ENCODE peak calls at places on chromosomes 12 and 14, in ten cellular contexts. R is H4; M is cardiac muscle cell; P is natural killer cell treated with Interleukin-12 subunit alpha and Interleukin-12 subunit beta and Interleukin-15 and Interleukin-18, amount 100 ng/mL, for 72 hours; Z is coronary artery; J is activated naive CD8-positive, alpha-beta T cell treated with anti-CD3 and anti-CD28 coated beads, Interleukin-2, amount 50 U/mL, for 24 hours; B is HCT116; Y is aorta; C is non-pigmented ciliary epithelial cell; G is glutamatergic neuron. A is an unnamed sample.

GRCh38 chr12:108457006-108457733 is 57.9 kb upstream of the FICD start:
- DNase-seq in J (no peak), R (peak; percentile 83), P (no peak), C (peak; percentile 24), B (peak; percentile 33), Y (no peak), M (peak; percentile 75), Z (no peak), G (no peak), A (no peak)

GRCh38 chr14:33917664-33918063 is 33.2 kb downstream of the EGLN3 start:
- DNase-seq in Z (no peak), P (no peak), M (no peak), R (no peak), Y (no peak), C (no peak), G (no peak), J (no peak), B (no peak), A (no peak)

GRCh38 chr14:91942128-91942527 is 5.4 kb downstream of the FBLN5 start:
- DNase-seq in G (no peak), Y (no peak), C (no peak), R (no peak), M (no peak), Z (no peak), B (no peak), P (no peak), J (no peak), A (no peak)

GRCh38 chr12:1881936-1882335 is 36.5 kb downstream of the CACNA2D4 start:
- DNase-seq in R (no peak), B (no peak), P (no peak), C (no peak), Y (no peak), M (no peak), J (no peak), G (no peak), Z (peak; percentile 45), A (no peak)

GRCh38 chr12:87120440-87120839 is 864.2 kb upstream of the MGAT4C start:
- DNase-seq in P (no peak), G (no peak), J (no peak), R (peak; percentile 34), M (no peak), Z (no peak), Y (no peak), B (no peak), C (no peak), A (peak; percentile 2)

GRCh38 chr14:56185991-56186390 is 67.8 kb downstream of the PELI2 start:
- DNase-seq in P (no peak), Z (no peak), M (no peak), Y (no peak), B (no peak), C (no peak), R (no peak), J (no peak), G (no peak), A (no peak)

GRCh38 chr12:3869860-3870259 is 3.3 kb downstream of the PARP11 start:
- DNase-seq in M (no peak), J (no peak), C (no peak), P (no peak), R (no peak), Z (no peak), B (no peak), Y (no peak), G (no peak), A (no peak)

GRCh38 chr12:108731866-108732461 is 646 bp upstream of the CORO1C start:
- DNase-seq in B (peak; percentile 97), R (peak; percentile 91), C (peak; percentile 91), Z (peak; percentile 99), M (peak; percentile 100), P (peak; percentile 95), J (peak; percentile 99), G (peak; percentile 99), Y (peak; percentile 100), A (peak; percentile 90)

GRCh38 chr14:101827286-101827685 is 65.8 kb downstream of the PPP2R5C start:
- DNase-seq in J (no peak), M (no peak), C (no peak), Z (peak; percentile 52), P (no peak), Y (no peak), R (no peak), B (no peak), G (no peak), A (no peak)

GRCh38 chr14:32202468-32202865 is 602 bp downstream of the RNU6-8 start:
- DNase-seq in J (no peak), Y (no peak), M (peak; percentile 39), Z (no peak), P (no peak), G (no peak), R (no peak), B (no peak), C (no peak), A (no peak)

GRCh38 chr14:92625213-92625612 is 111.6 kb downstream of the RIN3 start:
- DNase-seq in J (no peak), P (no peak), G (no peak), Z (no peak), Y (no peak), M (no peak), R (peak; percentile 45), C (no peak), B (peak; percentile 69), A (peak; percentile 90)

GRCh38 chr12:12007001-12007712 is 63.6 kb upstream of the BCL2L14 start:
- DNase-seq in Z (no peak), R (peak; percentile 66), B (no peak), M (no peak), J (peak; percentile 76), C (no peak), G (no peak), P (peak; percentile 74), Y (no peak), A (no peak)

GRCh38 chr12:42213023-42213422 is 25.0 kb downstream of the YAF2 start:
- DNase-seq in P (no peak), C (no peak), M (peak; percentile 63), G (no peak), J (no peak), Z (no peak), Y (no peak), B (no peak), R (no peak), A (no peak)

GRCh38 chr14:104424406-104425072 is 155.0 kb upstream of the C14orf180 start:
- DNase-seq in M (peak; percentile 55), Z (peak; percentile 52), B (no peak), R (no peak), P (no peak), C (no peak), Y (no peak), J (no peak), G (no peak), A (no peak)

GRCh38 chr14:68807148-68807600 is 14.3 kb upstream of the ZFP36L1 start:
- DNase-seq in J (no peak), M (no peak), B (no peak), C (no peak), G (no peak), Z (peak; percentile 80), Y (no peak), R (peak; percentile 92), P (no peak), A (no peak)

GRCh38 chr12:95073698-95074520 is 491 bp upstream of the NR2C1 start:
- DNase-seq in G (no peak), Y (no peak), J (no peak), Z (no peak), R (no peak), C (no peak), P (no peak), B (no peak), M (no peak), A (no peak)

GRCh38 chr12:54749191-54749818 is 101.1 kb upstream of the DCD start:
- DNase-seq in M (peak; percentile 64), B (peak; percentile 37), P (peak; percentile 72), J (peak; percentile 29), G (no peak), Z (no peak), R (peak; percentile 48), Y (no peak), C (peak; percentile 15), A (no peak)

GRCh38 chr12:12872934-12873275 is 18.5 kb upstream of the GPRC5A start:
- DNase-seq in C (no peak), G (no peak), Z (no peak), R (no peak), P (no peak), B (peak; percentile 84), Y (no peak), M (no peak), J (no peak), A (no peak)

GRCh38 chr12:26088999-26089398 is 35.8 kb downstream of the BHLHE41 start:
- DNase-seq in J (no peak), G (no peak), C (no peak), Z (no peak), Y (no peak), P (no peak), B (no peak), R (no peak), M (no peak), A (no peak)

GRCh38 chr12:111448831-111449790 is 43.4 kb downstream of the SH2B3 start:
- DNase-seq in B (no peak), Y (no peak), R (no peak), G (no peak), M (no peak), Z (peak; percentile 22), C (no peak), P (no peak), J (no peak), A (no peak)

GRCh38 chr14:99393059-99393655 is 87.5 kb downstream of the SETD3 start:
- DNase-seq in R (peak; percentile 28), G (peak; percentile 68), Z (no peak), B (peak; percentile 15), C (no peak), M (peak; percentile 63), J (peak; percentile 48), P (no peak), Y (no peak), A (no peak)

GRCh38 chr12:54075974-54076373 is 22.3 kb downstream of the HOXC4 start:
- DNase-seq in Z (no peak), R (no peak), M (no peak), Y (no peak), J (no peak), B (no peak), P (no peak), G (no peak), C (no peak), A (no peak)

GRCh38 chr12:85147331-85147730 is 111.2 kb downstream of the LRRIQ1 start:
- DNase-seq in J (no peak), M (peak; percentile 2), R (no peak), B (no peak), Z (no peak), Y (no peak), G (no peak), P (no peak), C (no peak), A (no peak)

GRCh38 chr12:104294845-104295674 is 8.5 kb upstream of the EID3 start:
- DNase-seq in B (no peak), G (no peak), Z (no peak), M (no peak), R (no peak), P (no peak), J (no peak), C (no peak), Y (no peak), A (peak; percentile 81)

GRCh38 chr12:9869307-9870161 is at the start of gene CLEC2B:
- DNase-seq in P (peak; percentile 76), J (no peak), Z (no peak), Y (no peak), B (no peak), G (no peak), M (no peak), R (peak; percentile 92), C (peak; percentile 63), A (peak; percentile 83)

GRCh38 chr12:102965281-102966155 is 8.0 kb downstream of the ASCL1 start:
- DNase-seq in M (peak; percentile 2), J (no peak), G (peak; percentile 36), Z (no peak), Y (no peak), P (no peak), C (no peak), B (no peak), R (no peak), A (no peak)

GRCh38 chr12:82383930-82384513 is 25.7 kb downstream of the METTL25 start:
- DNase-seq in R (peak; percentile 8), Z (no peak), G (no peak), B (no peak), C (peak; percentile 11), Y (no peak), J (no peak), P (no peak), M (peak; percentile 29), A (no peak)

GRCh38 chr12:105671720-105672119 is 341.2 kb downstream of the C12orf75 start:
- DNase-seq in M (no peak), C (no peak), R (no peak), Z (no peak), J (no peak), B (no peak), Y (no peak), P (no peak), G (no peak), A (no peak)